ENCODE peak calls at places on chromosome 2, in six cellular contexts. One of them, this sample, is unnamed. For H3K9me2 and H3K36me3, the result is how much of the 10 kb centered on the place peaks cover.

GRCh38 chr2:190677255-190677654 is 28.4 kb downstream of the NAB1 start:
- DNase-seq in HCT116: no peak
- DNase-seq in OCI-LY7: no peak
- DNase-seq in GM23338: no peak
- DNase-seq in PC-3: no peak
- DNase-seq in GM23248: peak
- DNase-seq in this sample: no peak

GRCh38 chr2:18966131-18966530 is 376.8 kb upstream of the NT5C1B start:
- DNase-seq in OCI-LY7: no peak
- DNase-seq in PC-3: no peak
- DNase-seq in HCT116: no peak
- DNase-seq in GM23248: no peak
- DNase-seq in GM23338: no peak
- DNase-seq in this sample: no peak

GRCh38 chr2:32738939-32739338 is 111.1 kb downstream of the TTC27 start:
- DNase-seq in GM23338: no peak
- DNase-seq in PC-3: no peak
- DNase-seq in GM23248: peak
- DNase-seq in HCT116: no peak
- DNase-seq in OCI-LY7: no peak
- DNase-seq in this sample: no peak

GRCh38 chr2:234422242-234422641 is 74.6 kb downstream of the ARL4C start:
- DNase-seq in OCI-LY7: no peak
- DNase-seq in GM23248: peak
- DNase-seq in GM23338: no peak
- DNase-seq in PC-3: peak
- DNase-seq in HCT116: peak
- DNase-seq in this sample: peak

GRCh38 chr2:240759454-240759853 is 60.6 kb downstream of the KIF1A start:
- DNase-seq in GM23248: no peak
- DNase-seq in PC-3: no peak
- DNase-seq in HCT116: peak
- DNase-seq in GM23338: no peak
- DNase-seq in OCI-LY7: no peak
- DNase-seq in this sample: peak

GRCh38 chr2:127057371-127058245 is 49.3 kb downstream of the BIN1 start:
- DNase-seq in GM23338: no peak
- DNase-seq in HCT116: no peak
- DNase-seq in OCI-LY7: no peak
- DNase-seq in GM23248: no peak
- DNase-seq in PC-3: no peak
- DNase-seq in this sample: no peak

GRCh38 chr2:231648579-231649174 is 56.0 kb downstream of the TEX44 start:
- DNase-seq in HCT116: peak
- DNase-seq in GM23338: peak
- DNase-seq in GM23248: peak
- DNase-seq in PC-3: peak
- DNase-seq in OCI-LY7: peak
- DNase-seq in this sample: peak

GRCh38 chr2:156476516-156477206 is 40.5 kb downstream of the GPD2 start:
- DNase-seq in HCT116: no peak
- DNase-seq in GM23338: no peak
- DNase-seq in OCI-LY7: no peak
- DNase-seq in PC-3: peak
- DNase-seq in GM23248: peak
- DNase-seq in this sample: no peak

GRCh38 chr2:72991439-72991725 is 74.1 kb downstream of the EMX1 start:
- DNase-seq in HCT116: no peak
- DNase-seq in GM23338: no peak
- DNase-seq in OCI-LY7: no peak
- DNase-seq in GM23248: no peak
- DNase-seq in PC-3: no peak
- DNase-seq in this sample: no peak

GRCh38 chr2:172081248-172082022 is 3.9 kb upstream of the DLX1 start:
- DNase-seq in OCI-LY7: no peak
- DNase-seq in GM23248: no peak
- DNase-seq in GM23338: peak
- DNase-seq in HCT116: no peak
- DNase-seq in PC-3: no peak
- DNase-seq in this sample: no peak

GRCh38 chr2:110115291-110116032 is at the start of gene MALL:
- DNase-seq in GM23338: peak
- DNase-seq in PC-3: peak
- DNase-seq in GM23248: peak
- DNase-seq in HCT116: peak
- DNase-seq in OCI-LY7: no peak
- DNase-seq in this sample: no peak

GRCh38 chr2:53018830-53019425 is 748.7 kb upstream of the CHAC2 start:
- DNase-seq in GM23248: no peak
- DNase-seq in GM23338: peak
- DNase-seq in PC-3: peak
- DNase-seq in OCI-LY7: no peak
- DNase-seq in HCT116: no peak
- DNase-seq in this sample: no peak

GRCh38 chr2:233942731-233943130 is 25.6 kb downstream of the TRPM8 start:
- DNase-seq in GM23248: no peak
- DNase-seq in GM23338: no peak
- DNase-seq in OCI-LY7: no peak
- DNase-seq in PC-3: no peak
- DNase-seq in HCT116: no peak
- DNase-seq in this sample: no peak

GRCh38 chr2:233822101-233822771 is 32.1 kb downstream of the HJURP start:
- DNase-seq in OCI-LY7: no peak
- DNase-seq in PC-3: no peak
- DNase-seq in HCT116: no peak
- DNase-seq in GM23248: no peak
- DNase-seq in GM23338: no peak
- DNase-seq in this sample: no peak

GRCh38 chr2:39435974-39436591 is 1.0 kb downstream of the MAP4K3 start:
- DNase-seq in GM23338: no peak
- DNase-seq in PC-3: peak
- DNase-seq in OCI-LY7: peak
- DNase-seq in HCT116: no peak
- DNase-seq in GM23248: peak
- DNase-seq in this sample: no peak

GRCh38 chr2:217929757-217930707 is 72.8 kb downstream of the TNS1 start:
- DNase-seq in GM23338: no peak
- DNase-seq in GM23248: peak
- DNase-seq in PC-3: no peak
- DNase-seq in HCT116: no peak
- DNase-seq in OCI-LY7: no peak
- DNase-seq in this sample: no peak

GRCh38 chr2:218883491-218884490 is 3.1 kb downstream of the WNT10A start:
- DNase-seq in OCI-LY7: peak
- DNase-seq in PC-3: no peak
- DNase-seq in HCT116: no peak
- DNase-seq in GM23338: peak
- DNase-seq in GM23248: peak
- DNase-seq in this sample: no peak

GRCh38 chr2:2823061-2823753 is 492.1 kb upstream of the MYT1L start:
- DNase-seq in HCT116: no peak
- DNase-seq in GM23338: no peak
- DNase-seq in PC-3: no peak
- DNase-seq in OCI-LY7: no peak
- DNase-seq in GM23248: no peak
- DNase-seq in this sample: no peak

DNA sequence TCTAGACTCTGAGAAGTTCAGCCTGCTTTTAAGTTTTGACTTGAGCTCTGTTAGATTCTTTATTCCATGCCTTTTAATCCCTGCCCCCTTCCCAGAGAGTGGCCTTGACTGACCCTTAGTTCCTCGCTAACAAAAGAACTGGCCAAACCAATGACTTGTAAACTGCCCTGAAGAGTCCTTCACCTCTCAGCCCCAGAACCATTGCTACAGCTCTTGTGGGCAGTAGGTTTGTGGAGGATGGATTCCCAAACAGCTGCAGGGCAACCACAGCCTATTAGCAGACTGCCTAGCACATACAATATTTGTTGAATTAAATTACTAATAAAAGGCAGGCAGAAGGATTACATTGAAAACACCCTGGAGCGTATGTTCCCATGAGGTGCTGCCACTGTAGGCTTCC is 163.9 kb downstream of the MAIP1 start:
- DNase-seq in GM23248: no peak
- DNase-seq in PC-3: no peak
- DNase-seq in HCT116: no peak
- DNase-seq in OCI-LY7: no peak
- DNase-seq in GM23338: no peak
- DNase-seq in this sample: no peak
- H3K9me2 ChIP-seq in GM23248: under half
- H3K9me2 ChIP-seq in PC-3: under half
- H3K9me2 ChIP-seq in HCT116: under half
- H3K9me2 ChIP-seq in OCI-LY7: under half
- H3K9me2 ChIP-seq in GM23338: under half
- H3K9me2 ChIP-seq in this sample: under half

GRCh38 chr2:238190445-238190844 is 13.1 kb downstream of the ILKAP start:
- DNase-seq in GM23338: no peak
- DNase-seq in PC-3: no peak
- DNase-seq in HCT116: no peak
- DNase-seq in OCI-LY7: no peak
- DNase-seq in GM23248: no peak
- DNase-seq in this sample: no peak
- H3K36me3 ChIP-seq in GM23338: under half
- H3K36me3 ChIP-seq in PC-3: half or more
- H3K36me3 ChIP-seq in HCT116: half or more
- H3K36me3 ChIP-seq in OCI-LY7: half or more
- H3K36me3 ChIP-seq in GM23248: half or more
- H3K36me3 ChIP-seq in this sample: under half

GRCh38 chr2:133532919-133533318 is 35.3 kb downstream of the NCKAP5 start:
- DNase-seq in OCI-LY7: no peak
- DNase-seq in GM23248: peak
- DNase-seq in HCT116: no peak
- DNase-seq in GM23338: no peak
- DNase-seq in PC-3: peak
- DNase-seq in this sample: no peak

GRCh38 chr2:133525751-133526467 is 42.4 kb downstream of the NCKAP5 start:
- DNase-seq in GM23338: no peak
- DNase-seq in OCI-LY7: no peak
- DNase-seq in GM23248: no peak
- DNase-seq in HCT116: no peak
- DNase-seq in PC-3: no peak
- DNase-seq in this sample: no peak

GRCh38 chr2:133530645-133531044 is 37.6 kb downstream of the NCKAP5 start:
- DNase-seq in OCI-LY7: no peak
- DNase-seq in HCT116: no peak
- DNase-seq in PC-3: no peak
- DNase-seq in GM23248: no peak
- DNase-seq in GM23338: no peak
- DNase-seq in this sample: no peak

GRCh38 chr2:133526468-133526769 is 41.8 kb downstream of the NCKAP5 start:
- DNase-seq in GM23248: no peak
- DNase-seq in OCI-LY7: no peak
- DNase-seq in GM23338: no peak
- DNase-seq in HCT116: no peak
- DNase-seq in PC-3: no peak
- DNase-seq in this sample: no peak

DNA sequence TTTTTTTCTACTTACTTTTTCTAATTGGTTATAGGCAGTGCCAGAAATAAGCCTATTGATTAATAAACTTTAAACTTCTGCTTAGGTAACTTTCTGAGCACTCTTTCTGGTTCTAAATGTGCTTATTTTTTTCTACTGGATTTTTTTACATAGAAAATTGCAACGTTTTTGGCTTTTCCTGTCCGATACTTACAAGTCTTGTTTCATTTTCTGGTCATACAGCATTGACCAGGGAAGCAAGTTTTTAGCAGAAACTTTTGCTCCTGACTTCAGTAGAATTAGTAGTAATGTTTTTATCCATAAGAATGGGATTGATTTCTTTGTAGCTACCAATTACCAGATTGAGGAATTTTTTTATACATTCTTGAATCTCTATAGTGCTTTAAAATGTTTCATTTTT is 36.9 kb downstream of the NCKAP5 start:
- DNase-seq in PC-3: no peak
- DNase-seq in OCI-LY7: no peak
- DNase-seq in HCT116: no peak
- DNase-seq in GM23248: no peak
- DNase-seq in GM23338: no peak
- DNase-seq in this sample: no peak
- H3K9me2 ChIP-seq in PC-3: under half
- H3K9me2 ChIP-seq in OCI-LY7: under half
- H3K9me2 ChIP-seq in HCT116: under half
- H3K9me2 ChIP-seq in GM23248: under half
- H3K9me2 ChIP-seq in GM23338: under half
- H3K9me2 ChIP-seq in this sample: under half

GRCh38 chr2:24839729-24840128 is 46.5 kb downstream of the CENPO start:
- DNase-seq in OCI-LY7: no peak
- DNase-seq in GM23248: no peak
- DNase-seq in GM23338: no peak
- DNase-seq in HCT116: no peak
- DNase-seq in PC-3: no peak
- DNase-seq in this sample: no peak

GRCh38 chr2:24842081-24843050 is 49.1 kb downstream of the CENPO start:
- DNase-seq in GM23338: no peak
- DNase-seq in GM23248: no peak
- DNase-seq in OCI-LY7: no peak
- DNase-seq in PC-3: no peak
- DNase-seq in HCT116: no peak
- DNase-seq in this sample: no peak

GRCh38 chr2:24840164-24840869 is 47.1 kb downstream of the CENPO start:
- DNase-seq in OCI-LY7: no peak
- DNase-seq in GM23338: no peak
- DNase-seq in HCT116: no peak
- DNase-seq in GM23248: no peak
- DNase-seq in PC-3: no peak
- DNase-seq in this sample: no peak

GRCh38 chr2:24843461-24843860 is 50.2 kb downstream of the CENPO start:
- DNase-seq in HCT116: no peak
- DNase-seq in PC-3: no peak
- DNase-seq in OCI-LY7: no peak
- DNase-seq in GM23338: no peak
- DNase-seq in GM23248: no peak
- DNase-seq in this sample: no peak

DNA sequence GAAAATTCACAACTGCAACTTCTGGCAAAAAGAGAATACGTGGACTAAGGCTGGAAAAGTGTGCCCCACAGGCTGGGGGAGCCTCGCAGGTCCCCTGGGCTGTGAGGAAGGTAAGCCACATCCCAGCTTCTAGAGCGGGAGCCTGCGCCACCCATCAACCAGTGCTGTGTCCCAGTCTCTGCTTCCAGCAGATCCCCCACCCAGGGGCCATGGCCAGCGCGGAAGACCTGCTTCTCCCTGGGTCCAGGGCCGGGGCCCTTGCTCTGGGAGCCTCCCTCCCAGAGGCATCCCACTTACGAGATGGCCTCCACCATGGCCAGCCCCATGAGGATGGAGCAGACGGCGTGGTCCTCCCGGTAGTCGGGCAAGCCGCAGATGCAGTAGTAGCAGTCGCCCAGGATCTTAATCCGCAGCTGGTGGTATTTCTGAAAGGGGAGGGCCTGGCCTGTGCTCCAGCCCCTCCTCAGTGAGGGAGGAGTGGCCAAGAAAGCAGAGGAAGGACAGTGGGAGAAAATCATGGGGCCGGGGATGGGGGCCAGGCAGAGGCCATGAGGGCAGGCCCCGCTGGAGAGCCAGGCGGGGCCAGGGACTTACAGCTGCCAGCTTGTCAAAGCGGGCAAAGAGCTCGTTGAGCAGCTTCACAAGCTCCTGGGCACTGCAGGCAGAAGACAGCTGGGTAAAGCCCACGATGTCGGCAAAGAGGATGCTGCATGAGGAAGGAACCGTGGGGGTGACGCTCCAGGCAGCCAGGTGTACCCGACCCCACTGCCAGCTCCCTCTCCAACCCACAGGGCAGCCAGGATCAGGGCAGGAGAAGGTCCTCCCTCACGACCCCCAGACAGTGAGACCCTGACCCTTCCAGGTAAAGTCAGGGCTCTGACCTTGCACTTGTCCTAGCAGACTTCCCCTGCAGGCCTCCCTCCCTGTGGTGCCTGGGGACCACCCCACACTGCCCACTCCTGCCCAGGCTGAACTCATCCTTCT is 48.0 kb downstream of the CENPO start:
- DNase-seq in OCI-LY7: no peak
- DNase-seq in PC-3: no peak
- DNase-seq in HCT116: no peak
- DNase-seq in GM23338: no peak
- DNase-seq in GM23248: no peak
- DNase-seq in this sample: no peak
- H3K36me3 ChIP-seq in OCI-LY7: under half
- H3K36me3 ChIP-seq in PC-3: under half
- H3K36me3 ChIP-seq in HCT116: under half
- H3K36me3 ChIP-seq in GM23338: under half
- H3K36me3 ChIP-seq in GM23248: under half
- H3K36me3 ChIP-seq in this sample: under half